ENCODE peak calls at places on chromosomes 13 and 19, in seven cellular contexts. One of them, this sample, is unnamed.

GRCh38 chr19:54324071-54324470 is 11.1 kb upstream of the LILRA5 start:
- DNase-seq in activated B cell treated with CpG ODN at 0.5 μM for 24 hours: no peak
- DNase-seq in A549: no peak
- DNase-seq in IMR-90: no peak
- DNase-seq in effector CD4-positive, alpha-beta T cell: no peak
- DNase-seq in mucosa of gallbladder: no peak
- DNase-seq in EH: no peak
- DNase-seq in this sample: no peak

GRCh38 chr13:114124486-114124885 is 7.9 kb downstream of the RASA3 start:
- DNase-seq in A549: no peak
- DNase-seq in activated B cell treated with CpG ODN at 0.5 μM for 24 hours: no peak
- DNase-seq in IMR-90: no peak
- DNase-seq in effector CD4-positive, alpha-beta T cell: no peak
- DNase-seq in mucosa of gallbladder: no peak
- DNase-seq in EH: no peak
- DNase-seq in this sample: no peak

GRCh38 chr19:55369651-55370304 is 485 bp downstream of the IL11 start:
- DNase-seq in effector CD4-positive, alpha-beta T cell: no peak
- DNase-seq in activated B cell treated with CpG ODN at 0.5 μM for 24 hours: no peak
- DNase-seq in IMR-90: peak
- DNase-seq in EH: peak
- DNase-seq in mucosa of gallbladder: no peak
- DNase-seq in A549: peak
- DNase-seq in this sample: no peak

GRCh38 chr19:14555918-14556661 is 15.8 kb downstream of the NDUFB7 start:
- DNase-seq in EH: peak
- DNase-seq in A549: no peak
- DNase-seq in effector CD4-positive, alpha-beta T cell: no peak
- DNase-seq in activated B cell treated with CpG ODN at 0.5 μM for 24 hours: no peak
- DNase-seq in mucosa of gallbladder: no peak
- DNase-seq in IMR-90: peak
- DNase-seq in this sample: no peak

GRCh38 chr19:48255376-48256303 is at the start of gene CARD8:
- DNase-seq in activated B cell treated with CpG ODN at 0.5 μM for 24 hours: peak
- DNase-seq in effector CD4-positive, alpha-beta T cell: peak
- DNase-seq in EH: peak
- DNase-seq in A549: peak
- DNase-seq in IMR-90: peak
- DNase-seq in mucosa of gallbladder: peak
- DNase-seq in this sample: peak

GRCh38 chr19:48548253-48548911 is 3.6 kb upstream of the SULT2B1 start:
- DNase-seq in mucosa of gallbladder: no peak
- DNase-seq in EH: no peak
- DNase-seq in activated B cell treated with CpG ODN at 0.5 μM for 24 hours: no peak
- DNase-seq in A549: no peak
- DNase-seq in effector CD4-positive, alpha-beta T cell: no peak
- DNase-seq in IMR-90: no peak
- DNase-seq in this sample: no peak

GRCh38 chr13:30119476-30119875 is 187.9 kb downstream of the KATNAL1 start:
- DNase-seq in activated B cell treated with CpG ODN at 0.5 μM for 24 hours: no peak
- DNase-seq in IMR-90: peak
- DNase-seq in EH: peak
- DNase-seq in effector CD4-positive, alpha-beta T cell: no peak
- DNase-seq in mucosa of gallbladder: no peak
- DNase-seq in A549: no peak
- DNase-seq in this sample: no peak

GRCh38 chr19:54462072-54462712 is 1.4 kb downstream of the LENG9 start:
- DNase-seq in mucosa of gallbladder: no peak
- DNase-seq in A549: no peak
- DNase-seq in activated B cell treated with CpG ODN at 0.5 μM for 24 hours: no peak
- DNase-seq in IMR-90: no peak
- DNase-seq in EH: peak
- DNase-seq in effector CD4-positive, alpha-beta T cell: no peak
- DNase-seq in this sample: no peak

GRCh38 chr19:17889609-17890214 is 18.0 kb downstream of the SLC5A5 start:
- DNase-seq in activated B cell treated with CpG ODN at 0.5 μM for 24 hours: no peak
- DNase-seq in effector CD4-positive, alpha-beta T cell: no peak
- DNase-seq in mucosa of gallbladder: peak
- DNase-seq in IMR-90: peak
- DNase-seq in EH: peak
- DNase-seq in A549: peak
- DNase-seq in this sample: no peak

GRCh38 chr19:45097450-45097775 is 4.4 kb downstream of the PPP1R37 start:
- DNase-seq in activated B cell treated with CpG ODN at 0.5 μM for 24 hours: no peak
- DNase-seq in EH: no peak
- DNase-seq in mucosa of gallbladder: no peak
- DNase-seq in IMR-90: no peak
- DNase-seq in effector CD4-positive, alpha-beta T cell: no peak
- DNase-seq in A549: no peak
- DNase-seq in this sample: no peak

GRCh38 chr13:32409561-32410440 is 18.1 kb downstream of the N4BP2L1 start:
- DNase-seq in IMR-90: peak
- DNase-seq in EH: peak
- DNase-seq in A549: no peak
- DNase-seq in mucosa of gallbladder: no peak
- DNase-seq in effector CD4-positive, alpha-beta T cell: no peak
- DNase-seq in activated B cell treated with CpG ODN at 0.5 μM for 24 hours: no peak
- DNase-seq in this sample: no peak

GRCh38 chr19:53254451-53255341 is at the start of gene ZNF677:
- DNase-seq in effector CD4-positive, alpha-beta T cell: peak
- DNase-seq in IMR-90: peak
- DNase-seq in activated B cell treated with CpG ODN at 0.5 μM for 24 hours: peak
- DNase-seq in mucosa of gallbladder: peak
- DNase-seq in EH: peak
- DNase-seq in A549: no peak
- DNase-seq in this sample: peak

GRCh38 chr13:23871616-23872220 is 17.5 kb downstream of the MIPEP start:
- DNase-seq in IMR-90: peak
- DNase-seq in activated B cell treated with CpG ODN at 0.5 μM for 24 hours: no peak
- DNase-seq in EH: peak
- DNase-seq in mucosa of gallbladder: no peak
- DNase-seq in effector CD4-positive, alpha-beta T cell: no peak
- DNase-seq in A549: no peak
- DNase-seq in this sample: no peak

GRCh38 chr19:45637890-45638667 is 1.1 kb downstream of the EML2 start:
- DNase-seq in IMR-90: peak
- DNase-seq in mucosa of gallbladder: peak
- DNase-seq in EH: peak
- DNase-seq in activated B cell treated with CpG ODN at 0.5 μM for 24 hours: no peak
- DNase-seq in A549: no peak
- DNase-seq in effector CD4-positive, alpha-beta T cell: no peak
- DNase-seq in this sample: no peak

GRCh38 chr13:110397445-110397844 is 90.4 kb downstream of the COL4A2 start:
- DNase-seq in IMR-90: peak
- DNase-seq in activated B cell treated with CpG ODN at 0.5 μM for 24 hours: no peak
- DNase-seq in A549: no peak
- DNase-seq in EH: peak
- DNase-seq in mucosa of gallbladder: peak
- DNase-seq in effector CD4-positive, alpha-beta T cell: no peak
- DNase-seq in this sample: no peak

GRCh38 chr19:45391346-45391745 is 13.5 kb downstream of the PPP1R13L start:
- DNase-seq in effector CD4-positive, alpha-beta T cell: no peak
- DNase-seq in IMR-90: peak
- DNase-seq in mucosa of gallbladder: no peak
- DNase-seq in EH: peak
- DNase-seq in activated B cell treated with CpG ODN at 0.5 μM for 24 hours: no peak
- DNase-seq in A549: no peak
- DNase-seq in this sample: no peak

GRCh38 chr19:5990289-5990797 is 12.4 kb upstream of the RANBP3 start:
- DNase-seq in IMR-90: no peak
- DNase-seq in EH: peak
- DNase-seq in effector CD4-positive, alpha-beta T cell: no peak
- DNase-seq in mucosa of gallbladder: no peak
- DNase-seq in activated B cell treated with CpG ODN at 0.5 μM for 24 hours: no peak
- DNase-seq in A549: peak
- DNase-seq in this sample: no peak

GRCh38 chr13:74206061-74206561 is 71.9 kb upstream of the KLF12 start:
- DNase-seq in IMR-90: peak
- DNase-seq in mucosa of gallbladder: no peak
- DNase-seq in A549: no peak
- DNase-seq in EH: peak
- DNase-seq in effector CD4-positive, alpha-beta T cell: no peak
- DNase-seq in activated B cell treated with CpG ODN at 0.5 μM for 24 hours: no peak
- DNase-seq in this sample: no peak

GRCh38 chr13:46113596-46113995 is 8.8 kb upstream of the CPB2 start:
- DNase-seq in mucosa of gallbladder: no peak
- DNase-seq in EH: no peak
- DNase-seq in activated B cell treated with CpG ODN at 0.5 μM for 24 hours: no peak
- DNase-seq in effector CD4-positive, alpha-beta T cell: no peak
- DNase-seq in IMR-90: no peak
- DNase-seq in A549: no peak
- DNase-seq in this sample: no peak